ENCODE peak calls at places on chromosomes 6 and 20, in five cellular contexts. W is heart left ventricle, G is HFF-Myc, Z is pancreas, E is fibroblast of mammary gland. A is an unnamed sample.

GRCh38 chr20:47905628-47906487 is 120.6 kb upstream of the SULF2 start:
- DNase-seq in W (no peak), G (no peak), Z (no peak), E (no peak), A (no peak)

GRCh38 chr6:30877419-30878262 is 6.7 kb upstream of the DDR1 start:
- DNase-seq in W (peak), G (peak), Z (peak), E (peak), A (peak)

GRCh38 chr6:35583893-35584688 is 71.4 kb upstream of the TULP1 start:
- DNase-seq in W (no peak), G (peak), Z (peak), E (peak), A (peak)

GRCh38 chr6:32954983-32955802 is 2.3 kb upstream of the HLA-DMA start:
- DNase-seq in W (no peak), G (no peak), Z (peak), E (peak), A (no peak)

GRCh38 chr20:8414611-8415274 is 282.7 kb downstream of the PLCB1 start:
- DNase-seq in W (no peak), G (peak), Z (no peak), E (peak), A (no peak)

GRCh38 chr6:76818451-76818850 is 644.8 kb downstream of the HTR1B start:
- DNase-seq in W (no peak), G (no peak), Z (no peak), E (no peak), A (no peak)

GRCh38 chr20:23881371-23881770 is 1.8 kb upstream of the CST5 start:
- DNase-seq in W (no peak), G (no peak), Z (no peak), E (no peak), A (no peak)

GRCh38 chr20:59940956-59941294 is 736 bp downstream of the FAM217B start:
- DNase-seq in W (no peak), G (no peak), Z (no peak), E (no peak), A (no peak)

GRCh38 chr20:19885981-19886665 is 128.1 kb downstream of the RIN2 start:
- DNase-seq in W (peak), G (peak), Z (peak), E (peak), A (no peak)

GRCh38 chr20:19886666-19887288 is 128.7 kb downstream of the RIN2 start:
- DNase-seq in W (no peak), G (no peak), Z (no peak), E (peak), A (no peak)

GRCh38 chr20:19888269-19888669 is 128.9 kb upstream of the NAA20 start:
- DNase-seq in W (no peak), G (no peak), Z (no peak), E (no peak), A (no peak)

GRCh38 chr20:19889011-19889953 is 127.9 kb upstream of the NAA20 start:
- DNase-seq in W (peak), G (peak), Z (peak), E (peak), A (no peak)

GRCh38 chr20:19887566-19888268 is 129.4 kb upstream of the NAA20 start:
- DNase-seq in W (no peak), G (no peak), Z (no peak), E (no peak), A (no peak)
- H3K4me3 ChIP-seq in W (peak), G (no peak), Z (no peak), E (no peak), A (no peak)

GRCh38 chr6:152636675-152637421 is at the start of gene SYNE1:
- DNase-seq in W (peak), G (no peak), Z (peak), E (no peak), A (no peak)
- H3K4me3 ChIP-seq in W (peak), G (peak), Z (peak), E (peak), A (peak)

DNA sequence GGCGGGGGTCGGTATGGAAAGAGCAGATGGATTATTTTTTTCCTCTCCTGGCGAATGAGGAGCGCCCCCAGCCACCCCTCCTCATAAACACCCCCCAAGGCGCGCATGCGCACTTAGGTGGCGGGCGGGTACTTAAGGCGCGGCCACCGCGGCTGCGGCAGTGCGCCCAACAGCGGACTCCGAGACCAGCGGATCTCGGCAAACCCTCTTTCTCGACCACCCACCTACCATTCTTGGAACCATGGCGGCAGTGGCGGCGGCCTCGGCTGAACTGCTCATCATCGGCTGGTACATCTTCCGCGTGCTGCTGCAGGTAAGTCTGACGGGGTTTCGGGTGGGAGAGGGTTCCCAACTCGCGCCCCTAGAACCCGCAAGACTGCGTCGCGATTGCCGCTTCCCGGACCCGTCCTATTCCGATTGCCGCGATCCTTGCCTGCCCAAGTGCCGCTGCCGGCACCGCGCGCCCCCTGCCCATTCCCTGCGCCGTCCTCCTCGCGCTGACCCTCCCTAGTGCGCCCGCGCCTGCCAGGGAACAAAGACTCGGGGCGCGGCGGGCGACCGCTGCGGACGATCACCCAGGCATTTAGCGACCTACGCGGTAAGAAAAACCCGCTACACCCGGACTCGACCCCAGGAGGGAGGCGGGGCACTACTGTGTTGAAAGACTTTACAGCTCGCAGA is at the start of gene NNAT:
- DNase-seq in W (no peak), G (no peak), Z (no peak), E (no peak), A (no peak)
- H3K4me3 ChIP-seq in W (peak), G (no peak), Z (no peak), E (peak), A (no peak)

DNA sequence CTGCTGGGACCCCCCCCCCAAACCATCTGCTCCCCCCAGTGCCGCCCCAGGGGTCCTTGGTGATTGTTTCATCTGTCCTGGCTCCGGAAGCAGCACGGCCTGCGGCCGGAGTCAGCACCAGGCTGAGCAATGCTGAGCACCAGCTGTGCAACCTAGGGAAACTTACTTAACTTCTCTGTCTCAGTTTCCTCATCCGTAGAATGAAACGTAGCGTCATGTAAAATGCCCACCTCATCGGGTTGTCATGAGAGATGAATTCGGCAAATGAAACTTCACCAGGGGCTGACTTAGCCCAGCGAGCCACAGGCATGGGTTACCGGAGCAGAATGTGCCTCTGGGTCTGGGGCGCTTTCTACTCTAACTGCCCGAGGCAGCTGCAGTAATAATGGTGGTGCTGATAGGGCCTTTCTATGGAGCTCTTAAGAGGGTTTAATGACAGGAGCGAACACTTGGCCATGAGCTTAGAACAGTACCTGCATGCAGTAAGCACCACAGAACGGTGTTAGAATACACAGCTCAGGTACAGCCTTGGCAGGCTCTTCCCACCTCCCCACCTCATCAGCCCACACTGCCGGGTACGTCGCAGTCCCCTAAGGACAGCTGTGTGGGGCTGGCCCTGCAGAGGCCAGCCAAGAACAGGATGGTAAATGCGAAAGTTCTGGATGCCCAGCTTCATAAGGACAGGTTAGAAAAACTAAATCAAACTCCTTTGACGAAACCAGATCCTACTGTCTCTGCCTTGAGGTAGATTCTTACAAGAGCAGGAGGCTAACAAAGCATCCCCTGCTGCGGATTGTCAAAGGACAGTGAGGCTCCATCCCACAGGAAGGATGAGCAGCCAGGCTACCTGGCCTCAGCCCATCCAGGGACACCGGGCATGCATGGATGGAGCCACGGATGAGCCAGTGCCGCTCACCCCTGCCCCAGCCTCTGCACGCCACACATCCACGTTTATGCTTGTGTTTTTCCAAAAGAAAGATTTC is 1.5 kb downstream of the THBS2 start:
- DNase-seq in W (no peak), G (no peak), Z (no peak), E (no peak), A (no peak)
- H3K4me3 ChIP-seq in W (peak), G (peak), Z (peak), E (peak), A (peak)

A was measured in tibial nerve.